ENCODE peak calls at places on chromosomes 1 and 21, in nine cellular contexts. One of them, this sample, is unnamed.

GRCh38 chr1:176656257-176656995 is 193.5 kb downstream of the PAPPA2 start:
- DNase-seq in lower lobe of right lung: no peak
- DNase-seq in uterus: peak
- DNase-seq in keratinocyte: no peak
- DNase-seq in gastrocnemius medialis: peak
- DNase-seq in dorsolateral prefrontal cortex: no peak
- DNase-seq in HepG2: no peak
- DNase-seq in SK-N-SH: no peak
- DNase-seq in psoas muscle: no peak
- DNase-seq in this sample: peak

GRCh38 chr1:212605441-212605976 is 3.1 kb upstream of the ATF3 start:
- DNase-seq in lower lobe of right lung: no peak
- DNase-seq in uterus: no peak
- DNase-seq in keratinocyte: no peak
- DNase-seq in gastrocnemius medialis: no peak
- DNase-seq in dorsolateral prefrontal cortex: no peak
- DNase-seq in HepG2: no peak
- DNase-seq in SK-N-SH: no peak
- DNase-seq in psoas muscle: no peak
- DNase-seq in this sample: no peak

GRCh38 chr1:45767035-45767434 is 16.6 kb upstream of the IPP start:
- DNase-seq in lower lobe of right lung: no peak
- DNase-seq in uterus: no peak
- DNase-seq in keratinocyte: no peak
- DNase-seq in gastrocnemius medialis: no peak
- DNase-seq in dorsolateral prefrontal cortex: no peak
- DNase-seq in HepG2: no peak
- DNase-seq in SK-N-SH: no peak
- DNase-seq in psoas muscle: no peak
- DNase-seq in this sample: no peak

GRCh38 chr1:174535207-174535606 is 87.4 kb downstream of the GPR52 start:
- DNase-seq in lower lobe of right lung: no peak
- DNase-seq in uterus: no peak
- DNase-seq in keratinocyte: no peak
- DNase-seq in gastrocnemius medialis: no peak
- DNase-seq in dorsolateral prefrontal cortex: no peak
- DNase-seq in HepG2: no peak
- DNase-seq in SK-N-SH: no peak
- DNase-seq in psoas muscle: no peak
- DNase-seq in this sample: no peak

GRCh38 chr1:11187458-11187857 is 1.7 kb upstream of the ANGPTL7 start:
- DNase-seq in lower lobe of right lung: no peak
- DNase-seq in uterus: no peak
- DNase-seq in keratinocyte: no peak
- DNase-seq in gastrocnemius medialis: no peak
- DNase-seq in dorsolateral prefrontal cortex: no peak
- DNase-seq in HepG2: no peak
- DNase-seq in SK-N-SH: no peak
- DNase-seq in psoas muscle: no peak
- DNase-seq in this sample: no peak

GRCh38 chr1:160575112-160575664 is 4.1 kb downstream of the CD84 start:
- DNase-seq in lower lobe of right lung: no peak
- DNase-seq in uterus: no peak
- DNase-seq in keratinocyte: no peak
- DNase-seq in gastrocnemius medialis: peak
- DNase-seq in dorsolateral prefrontal cortex: no peak
- DNase-seq in HepG2: no peak
- DNase-seq in SK-N-SH: no peak
- DNase-seq in psoas muscle: no peak
- DNase-seq in this sample: no peak

GRCh38 chr21:31351438-31351837 is 7.4 kb upstream of the TIAM1 start:
- DNase-seq in lower lobe of right lung: no peak
- DNase-seq in uterus: no peak
- DNase-seq in keratinocyte: peak
- DNase-seq in gastrocnemius medialis: no peak
- DNase-seq in dorsolateral prefrontal cortex: no peak
- DNase-seq in HepG2: no peak
- DNase-seq in SK-N-SH: no peak
- DNase-seq in psoas muscle: no peak
- DNase-seq in this sample: no peak

GRCh38 chr1:15090373-15090772 is 63.2 kb upstream of the TMEM51 start:
- DNase-seq in lower lobe of right lung: peak
- DNase-seq in uterus: peak
- DNase-seq in keratinocyte: no peak
- DNase-seq in gastrocnemius medialis: no peak
- DNase-seq in dorsolateral prefrontal cortex: no peak
- DNase-seq in HepG2: peak
- DNase-seq in SK-N-SH: no peak
- DNase-seq in psoas muscle: no peak
- DNase-seq in this sample: no peak

GRCh38 chr21:45797338-45797737 is 153.8 kb downstream of the PCBP3 start:
- DNase-seq in lower lobe of right lung: no peak
- DNase-seq in uterus: no peak
- DNase-seq in keratinocyte: no peak
- DNase-seq in gastrocnemius medialis: no peak
- DNase-seq in dorsolateral prefrontal cortex: no peak
- DNase-seq in HepG2: no peak
- DNase-seq in SK-N-SH: no peak
- DNase-seq in psoas muscle: no peak
- DNase-seq in this sample: no peak

DNA sequence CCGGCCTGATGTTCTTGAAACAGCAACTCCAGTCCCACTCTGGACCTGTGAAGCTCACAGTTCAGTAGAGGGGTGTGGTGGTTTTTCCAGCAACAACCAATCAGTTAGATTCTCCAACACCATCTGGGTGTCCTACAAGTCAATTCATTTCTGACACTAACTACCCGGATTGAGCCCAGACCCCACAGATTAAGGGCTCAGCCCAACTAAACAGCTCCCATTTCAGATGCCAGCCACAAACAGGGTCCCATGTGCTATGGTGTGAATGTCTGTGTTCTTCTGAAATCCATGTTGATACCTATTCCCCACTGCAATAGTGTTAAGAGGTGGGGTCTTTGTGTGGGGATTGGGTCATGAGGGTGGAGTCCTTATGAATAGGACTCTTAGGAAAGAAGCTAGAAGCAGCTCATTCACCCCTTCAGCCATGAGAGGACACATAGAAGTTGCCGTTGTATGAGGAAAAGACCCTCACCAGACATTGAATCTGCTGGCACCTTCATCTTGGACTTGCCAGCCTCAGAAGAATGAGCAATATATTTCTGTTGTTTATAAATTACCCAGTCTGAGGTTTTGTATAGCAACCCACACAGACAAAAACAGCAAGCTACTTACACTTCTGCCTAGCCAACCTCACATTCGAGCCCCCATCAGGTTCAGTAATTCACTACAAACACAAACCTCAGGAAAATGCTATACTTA is 53.6 kb downstream of the IRF2BP2 start:
- DNase-seq in lower lobe of right lung: no peak
- DNase-seq in uterus: peak
- DNase-seq in keratinocyte: no peak
- DNase-seq in gastrocnemius medialis: no peak
- DNase-seq in dorsolateral prefrontal cortex: no peak
- DNase-seq in HepG2: no peak
- DNase-seq in SK-N-SH: no peak
- DNase-seq in psoas muscle: no peak
- DNase-seq in this sample: no peak
- H3K27ac ChIP-seq in lower lobe of right lung: no peak
- H3K27ac ChIP-seq in uterus: no peak
- H3K27ac ChIP-seq in keratinocyte: no peak
- H3K27ac ChIP-seq in gastrocnemius medialis: no peak
- H3K27ac ChIP-seq in dorsolateral prefrontal cortex: no peak
- H3K27ac ChIP-seq in HepG2: no peak
- H3K27ac ChIP-seq in SK-N-SH: peak
- H3K27ac ChIP-seq in psoas muscle: no peak
- H3K27ac ChIP-seq in this sample: no peak

GRCh38 chr1:91572044-91572443 is 71.4 kb downstream of the CDC7 start:
- DNase-seq in lower lobe of right lung: no peak
- DNase-seq in uterus: no peak
- DNase-seq in keratinocyte: no peak
- DNase-seq in gastrocnemius medialis: peak
- DNase-seq in dorsolateral prefrontal cortex: no peak
- DNase-seq in HepG2: no peak
- DNase-seq in SK-N-SH: no peak
- DNase-seq in psoas muscle: no peak
- DNase-seq in this sample: peak
- H3K4me3 ChIP-seq in lower lobe of right lung: no peak
- H3K4me3 ChIP-seq in uterus: no peak
- H3K4me3 ChIP-seq in keratinocyte: no peak
- H3K4me3 ChIP-seq in gastrocnemius medialis: no peak
- H3K4me3 ChIP-seq in dorsolateral prefrontal cortex: no peak
- H3K4me3 ChIP-seq in HepG2: no peak
- H3K4me3 ChIP-seq in SK-N-SH: no peak
- H3K4me3 ChIP-seq in psoas muscle: no peak
- H3K4me3 ChIP-seq in this sample: no peak

DNA sequence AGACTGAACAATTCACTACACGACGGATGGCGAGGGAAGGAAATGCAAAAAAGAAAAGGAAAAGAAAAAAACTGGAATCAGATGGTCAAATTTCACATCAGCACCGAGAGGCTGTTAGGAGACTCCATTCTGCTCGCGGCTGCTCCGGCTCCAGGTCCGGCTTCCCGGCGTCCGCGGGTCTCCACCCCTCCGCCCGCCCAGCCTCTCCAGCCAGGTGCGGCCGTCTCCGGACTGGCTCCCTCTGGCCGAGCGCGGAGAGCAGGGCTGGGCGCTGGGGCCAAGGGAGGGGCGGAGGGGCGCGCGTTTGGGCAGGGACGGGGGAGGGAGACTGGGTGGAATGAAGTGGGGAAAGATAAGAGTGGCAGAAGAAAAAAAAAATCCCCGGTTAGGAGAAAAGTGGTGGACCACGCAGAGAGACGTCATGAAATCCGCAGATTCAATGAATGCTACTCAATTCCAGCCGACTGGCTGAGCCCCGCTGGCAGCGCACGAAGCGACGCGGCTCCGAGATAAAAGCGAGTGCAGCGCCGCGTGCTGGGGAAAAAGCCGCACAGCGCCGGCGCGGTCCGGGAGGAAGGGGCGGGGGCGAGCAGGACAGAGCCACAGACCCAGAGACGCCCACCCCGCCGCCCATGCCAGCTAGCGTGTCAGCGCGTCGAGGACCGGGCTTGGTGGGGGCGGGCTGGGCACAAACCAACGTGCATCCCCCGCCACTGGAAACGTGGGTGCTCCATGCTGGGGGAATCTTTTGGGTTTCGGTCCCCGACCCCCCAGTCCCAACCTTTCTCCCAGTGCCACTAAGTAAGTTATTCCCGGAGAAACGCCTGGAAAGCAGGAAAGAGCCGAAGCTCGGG is at the start of gene KCNJ6:
- DNase-seq in lower lobe of right lung: peak
- DNase-seq in uterus: no peak
- DNase-seq in keratinocyte: no peak
- DNase-seq in gastrocnemius medialis: no peak
- DNase-seq in dorsolateral prefrontal cortex: peak
- DNase-seq in HepG2: no peak
- DNase-seq in SK-N-SH: peak
- DNase-seq in psoas muscle: no peak
- DNase-seq in this sample: no peak
- TF ChIP-seq CTCF in lower lobe of right lung: peak
- TF ChIP-seq CTCF in uterus: no peak
- TF ChIP-seq CTCF in keratinocyte: peak
- TF ChIP-seq CTCF in gastrocnemius medialis: no peak
- TF ChIP-seq CTCF in dorsolateral prefrontal cortex: peak
- TF ChIP-seq CTCF in HepG2: peak
- TF ChIP-seq CTCF in SK-N-SH: peak
- TF ChIP-seq CTCF in psoas muscle: no peak
- TF ChIP-seq CTCF in this sample: peak

GRCh38 chr1:21633992-21634475 is 35.1 kb downstream of the RAP1GAP start:
- DNase-seq in lower lobe of right lung: peak
- DNase-seq in uterus: no peak
- DNase-seq in keratinocyte: no peak
- DNase-seq in gastrocnemius medialis: no peak
- DNase-seq in dorsolateral prefrontal cortex: no peak
- DNase-seq in HepG2: no peak
- DNase-seq in SK-N-SH: no peak
- DNase-seq in psoas muscle: no peak
- DNase-seq in this sample: no peak

GRCh38 chr1:21633141-21633755 is 35.9 kb downstream of the RAP1GAP start:
- DNase-seq in lower lobe of right lung: no peak
- DNase-seq in uterus: no peak
- DNase-seq in keratinocyte: no peak
- DNase-seq in gastrocnemius medialis: no peak
- DNase-seq in dorsolateral prefrontal cortex: no peak
- DNase-seq in HepG2: no peak
- DNase-seq in SK-N-SH: no peak
- DNase-seq in psoas muscle: no peak
- DNase-seq in this sample: no peak

GRCh38 chr1:21629971-21630370 is 39.2 kb downstream of the RAP1GAP start:
- DNase-seq in lower lobe of right lung: no peak
- DNase-seq in uterus: no peak
- DNase-seq in keratinocyte: no peak
- DNase-seq in gastrocnemius medialis: no peak
- DNase-seq in dorsolateral prefrontal cortex: no peak
- DNase-seq in HepG2: no peak
- DNase-seq in SK-N-SH: no peak
- DNase-seq in psoas muscle: no peak
- DNase-seq in this sample: no peak

GRCh38 chr1:21630571-21631338 is 38.4 kb downstream of the RAP1GAP start:
- DNase-seq in lower lobe of right lung: no peak
- DNase-seq in uterus: no peak
- DNase-seq in keratinocyte: no peak
- DNase-seq in gastrocnemius medialis: no peak
- DNase-seq in dorsolateral prefrontal cortex: no peak
- DNase-seq in HepG2: no peak
- DNase-seq in SK-N-SH: no peak
- DNase-seq in psoas muscle: no peak
- DNase-seq in this sample: no peak

GRCh38 chr1:21631944-21632887 is 36.9 kb downstream of the RAP1GAP start:
- DNase-seq in lower lobe of right lung: no peak
- DNase-seq in uterus: no peak
- DNase-seq in keratinocyte: no peak
- DNase-seq in gastrocnemius medialis: no peak
- DNase-seq in dorsolateral prefrontal cortex: no peak
- DNase-seq in HepG2: peak
- DNase-seq in SK-N-SH: peak
- DNase-seq in psoas muscle: no peak
- DNase-seq in this sample: no peak
- H3K27ac ChIP-seq in lower lobe of right lung: no peak
- H3K27ac ChIP-seq in uterus: no peak
- H3K27ac ChIP-seq in keratinocyte: no peak
- H3K27ac ChIP-seq in gastrocnemius medialis: no peak
- H3K27ac ChIP-seq in dorsolateral prefrontal cortex: no peak
- H3K27ac ChIP-seq in HepG2: no peak
- H3K27ac ChIP-seq in SK-N-SH: no peak
- H3K27ac ChIP-seq in psoas muscle: no peak
- H3K27ac ChIP-seq in this sample: no peak

GRCh38 chr1:220817907-220818306 is 31.2 kb downstream of the MTARC1 start:
- DNase-seq in lower lobe of right lung: no peak
- DNase-seq in uterus: peak
- DNase-seq in keratinocyte: no peak
- DNase-seq in gastrocnemius medialis: no peak
- DNase-seq in dorsolateral prefrontal cortex: no peak
- DNase-seq in HepG2: no peak
- DNase-seq in SK-N-SH: no peak
- DNase-seq in psoas muscle: no peak
- DNase-seq in this sample: no peak
- H3K4me3 ChIP-seq in lower lobe of right lung: no peak
- H3K4me3 ChIP-seq in uterus: no peak
- H3K4me3 ChIP-seq in keratinocyte: no peak
- H3K4me3 ChIP-seq in gastrocnemius medialis: no peak
- H3K4me3 ChIP-seq in dorsolateral prefrontal cortex: no peak
- H3K4me3 ChIP-seq in HepG2: no peak
- H3K4me3 ChIP-seq in SK-N-SH: no peak
- H3K4me3 ChIP-seq in psoas muscle: no peak
- H3K4me3 ChIP-seq in this sample: no peak

GRCh38 chr1:241311056-241311746 is 45.8 kb downstream of the RGS7 start:
- DNase-seq in lower lobe of right lung: no peak
- DNase-seq in uterus: no peak
- DNase-seq in keratinocyte: no peak
- DNase-seq in gastrocnemius medialis: no peak
- DNase-seq in dorsolateral prefrontal cortex: no peak
- DNase-seq in HepG2: no peak
- DNase-seq in SK-N-SH: no peak
- DNase-seq in psoas muscle: no peak
- DNase-seq in this sample: no peak
- TF ChIP-seq CTCF in lower lobe of right lung: no peak
- TF ChIP-seq CTCF in uterus: no peak
- TF ChIP-seq CTCF in keratinocyte: no peak
- TF ChIP-seq CTCF in gastrocnemius medialis: no peak
- TF ChIP-seq CTCF in dorsolateral prefrontal cortex: no peak
- TF ChIP-seq CTCF in HepG2: no peak
- TF ChIP-seq CTCF in SK-N-SH: no peak
- TF ChIP-seq CTCF in psoas muscle: no peak
- TF ChIP-seq CTCF in this sample: no peak